ENCODE peak calls at places on chromosomes 2 and 18, in seven cellular contexts. T is transverse colon, N is K562, B is upper lobe of left lung, I is sigmoid colon, U is suprapubic skin, O is stomach. Q is an unnamed sample. For H3K27me3, the result is how much of the 10 kb centered on the place peaks cover.

GRCh38 chr2:164456599-164456998 is 164.7 kb downstream of the GRB14 start:
- DNase-seq in T (no peak), N (no peak), B (no peak), I (no peak), U (no peak), O (no peak), Q (no peak)

GRCh38 chr2:109059474-109060165 is 69.4 kb upstream of the SH3RF3 start:
- DNase-seq in T (no peak), N (no peak), B (no peak), I (no peak), U (no peak), O (peak), Q (no peak)

GRCh38 chr2:134258684-134259408 is 5.0 kb downstream of the MGAT5 start:
- DNase-seq in T (peak), N (no peak), B (peak), I (no peak), U (no peak), O (no peak), Q (no peak)

GRCh38 chr2:72932805-72933204 is 15.5 kb downstream of the EMX1 start:
- DNase-seq in T (no peak), N (no peak), B (no peak), I (no peak), U (no peak), O (no peak), Q (no peak)

GRCh38 chr2:17804358-17804757 is 11.9 kb upstream of the MSGN1 start:
- DNase-seq in T (no peak), N (no peak), B (no peak), I (no peak), U (no peak), O (no peak), Q (no peak)

GRCh38 chr2:186540971-186541370 is 48.9 kb upstream of the ITGAV start:
- DNase-seq in T (no peak), N (no peak), B (no peak), I (no peak), U (no peak), O (no peak), Q (no peak)

GRCh38 chr2:129396980-129397599 is 582.4 kb upstream of the RAB6C start:
- DNase-seq in T (no peak), N (peak), B (no peak), I (no peak), U (no peak), O (no peak), Q (no peak)

GRCh38 chr2:25424426-25425028 is 82.8 kb upstream of the DNMT3A start:
- DNase-seq in T (no peak), N (no peak), B (no peak), I (no peak), U (no peak), O (no peak), Q (no peak)

GRCh38 chr2:134917958-134918517 is 584 bp upstream of the CCNT2 start:
- DNase-seq in T (no peak), N (peak), B (no peak), I (no peak), U (no peak), O (peak), Q (peak)

GRCh38 chr2:106638043-106638442 is 150.9 kb downstream of the CD8B2 start:
- DNase-seq in T (no peak), N (peak), B (no peak), I (no peak), U (no peak), O (no peak), Q (no peak)

GRCh38 chr2:11936761-11937160 is 190.3 kb downstream of the LPIN1 start:
- DNase-seq in T (no peak), N (no peak), B (no peak), I (no peak), U (no peak), O (no peak), Q (no peak)

GRCh38 chr18:73715228-73715670 is 432.4 kb downstream of the FBXO15 start:
- DNase-seq in T (no peak), N (no peak), B (peak), I (no peak), U (no peak), O (no peak), Q (no peak)

GRCh38 chr18:48874701-48875162 is 76.0 kb downstream of the SMAD7 start:
- DNase-seq in T (no peak), N (no peak), B (no peak), I (no peak), U (no peak), O (no peak), Q (no peak)

GRCh38 chr2:84338069-84338468 is 121.0 kb downstream of the SUCLG1 start:
- DNase-seq in T (no peak), N (no peak), B (no peak), I (no peak), U (no peak), O (no peak), Q (no peak)

GRCh38 chr2:17101091-17101490 is 417.1 kb downstream of the RAD51AP2 start:
- DNase-seq in T (no peak), N (no peak), B (no peak), I (no peak), U (no peak), O (no peak), Q (no peak)

GRCh38 chr2:96084006-96084857 is 32.1 kb downstream of the ADRA2B start:
- DNase-seq in T (no peak), N (no peak), B (no peak), I (no peak), U (peak), O (no peak), Q (peak)

GRCh38 chr2:219491278-219491967 is 7.3 kb upstream of the GMPPA start:
- DNase-seq in T (no peak), N (no peak), B (no peak), I (no peak), U (no peak), O (no peak), Q (no peak)

GRCh38 chr18:46627136-46627535 is 29.9 kb downstream of the LOXHD1 start:
- DNase-seq in T (no peak), N (no peak), B (no peak), I (no peak), U (peak), O (no peak), Q (no peak)

GRCh38 chr18:13621446-13621849 is 104.9 kb downstream of the FAM210A start:
- DNase-seq in T (no peak), N (no peak), B (peak), I (no peak), U (no peak), O (no peak), Q (no peak)
- H3K27me3 ChIP-seq in T (under half), N (under half), B (under half), I (under half), U (under half), O (under half), Q (under half)

GRCh38 chr18:24991220-24991575 is 360.8 kb downstream of the ZNF521 start:
- DNase-seq in T (no peak), N (no peak), B (peak), I (no peak), U (no peak), O (no peak), Q (no peak)
- H3K27ac ChIP-seq in T (no peak), N (no peak), B (no peak), I (no peak), U (no peak), O (no peak), Q (no peak)

GRCh38 chr18:23682045-23682444 is 7.2 kb upstream of the LAMA3 start:
- DNase-seq in T (no peak), N (no peak), B (no peak), I (no peak), U (no peak), O (no peak), Q (no peak)

GRCh38 chr18:23683671-23684070 is 5.6 kb upstream of the LAMA3 start:
- DNase-seq in T (no peak), N (no peak), B (no peak), I (no peak), U (no peak), O (no peak), Q (no peak)

GRCh38 chr18:23683155-23683554 is 6.1 kb upstream of the LAMA3 start:
- DNase-seq in T (no peak), N (no peak), B (no peak), I (no peak), U (no peak), O (no peak), Q (no peak)

GRCh38 chr18:23682472-23682871 is 6.8 kb upstream of the LAMA3 start:
- DNase-seq in T (no peak), N (no peak), B (no peak), I (no peak), U (no peak), O (no peak), Q (no peak)

GRCh38 chr18:23684515-23685197 is 4.6 kb upstream of the LAMA3 start:
- DNase-seq in T (no peak), N (no peak), B (no peak), I (no peak), U (no peak), O (no peak), Q (no peak)
- TF ChIP-seq EP300 in T (no peak), N (no peak), B (no peak), I (no peak), U (no peak), O (no peak), Q (no peak)

DNA sequence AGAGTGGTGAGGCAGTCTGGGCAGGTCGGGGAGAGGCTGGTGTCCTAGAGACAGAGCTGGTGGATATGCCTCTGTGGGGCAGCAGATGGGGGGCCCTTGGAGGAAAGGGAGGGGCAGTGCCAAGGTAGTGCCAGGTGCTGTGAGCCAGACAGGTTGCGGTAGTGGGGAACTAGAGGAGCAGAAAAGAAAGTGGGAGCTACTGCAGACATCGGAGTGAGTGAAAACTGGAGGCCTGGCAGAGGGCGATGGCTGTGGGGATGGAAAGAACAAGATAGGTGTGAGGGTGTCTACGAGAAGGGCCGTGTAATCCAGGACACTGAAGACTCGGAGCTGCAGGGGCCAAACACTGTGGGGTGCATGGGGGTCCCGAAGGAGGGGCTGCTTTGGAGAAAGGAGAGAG is 21.7 kb downstream of the C1QL2 start:
- DNase-seq in T (no peak), N (no peak), B (no peak), I (no peak), U (no peak), O (no peak), Q (no peak)
- H3K27me3 ChIP-seq in T (under half), N (under half), B (under half), I (under half), U (under half), O (under half), Q (under half)